ENCODE peak calls at places on chromosomes 2 and 18, in nine cellular contexts. K is left ventricle myocardium inferior, X is fibroblast of the aortic adventitia, J is uterus, B is choroid plexus epithelial cell, E is kidney epithelial cell, W is fibroblast of lung, C is fibroblast of pulmonary artery, P is BJ. F is an unnamed sample.
A peak's percentile ranks its signal among the peaks of the same experiment; 100 is the strongest.

GRCh38 chr18:48973731-48974130 is 23.0 kb upstream of the SMAD7 start:
- DNase-seq in K (no peak), X (no peak), J (no peak), B (no peak), E (no peak), W (peak; percentile 33), C (no peak), P (no peak), F (no peak)

GRCh38 chr2:130957920-130958319 is 121.2 kb downstream of the ARHGEF4 start:
- DNase-seq in K (no peak), X (no peak), J (no peak), B (no peak), E (no peak), W (no peak), C (no peak), P (no peak), F (no peak)

GRCh38 chr2:241728627-241729026 is 5.8 kb upstream of the D2HGDH start:
- DNase-seq in K (peak; percentile 80), X (no peak), J (peak; percentile 59), B (no peak), E (no peak), W (no peak), C (no peak), P (no peak), F (peak; percentile 67)

GRCh38 chr2:186827862-186828492 is 21.0 kb downstream of the ZSWIM2 start:
- DNase-seq in K (no peak), X (no peak), J (no peak), B (no peak), E (no peak), W (no peak), C (no peak), P (no peak), F (no peak)

GRCh38 chr18:79681484-79682387 is 2.1 kb downstream of the CTDP1 start:
- DNase-seq in K (no peak), X (no peak), J (no peak), B (peak; percentile 7), E (no peak), W (no peak), C (no peak), P (no peak), F (no peak)

GRCh38 chr2:147013696-147014392 is 831.0 kb upstream of the ACVR2A start:
- DNase-seq in K (no peak), X (no peak), J (no peak), B (no peak), E (no peak), W (no peak), C (no peak), P (no peak), F (no peak)

GRCh38 chr18:24051256-24051947 is 36.8 kb downstream of the TTC39C start:
- DNase-seq in K (no peak), X (peak; percentile 44), J (no peak), B (peak; percentile 49), E (no peak), W (peak; percentile 68), C (peak; percentile 22), P (no peak), F (no peak)

GRCh38 chr2:206275274-206276160 is 1.1 kb downstream of the ZDBF2 start:
- DNase-seq in K (no peak), X (peak; percentile 64), J (no peak), B (peak; percentile 63), E (no peak), W (peak; percentile 49), C (peak; percentile 79), P (no peak), F (no peak)

GRCh38 chr2:209141818-209142217 is 282.0 kb upstream of the MAP2 start:
- DNase-seq in K (no peak), X (no peak), J (no peak), B (no peak), E (no peak), W (no peak), C (no peak), P (no peak), F (no peak)

GRCh38 chr2:233811087-233811486 is 33.0 kb downstream of the MROH2A start:
- DNase-seq in K (no peak), X (no peak), J (no peak), B (no peak), E (no peak), W (no peak), C (no peak), P (no peak), F (no peak)

GRCh38 chr2:159484537-159484936 is 131.8 kb downstream of the BAZ2B start:
- DNase-seq in K (no peak), X (no peak), J (no peak), B (no peak), E (no peak), W (no peak), C (no peak), P (no peak), F (no peak)

GRCh38 chr2:176188969-176189665 is 649 bp downstream of the HOXD1 start:
- DNase-seq in K (no peak), X (no peak), J (no peak), B (no peak), E (no peak), W (no peak), C (no peak), P (no peak), F (no peak)
- H3K4me3 ChIP-seq in K (peak overlapping the region; percentile 67), X (no peak overlapping the region), J (peak overlapping the region; percentile 82), B (no peak overlapping the region), E (peak overlapping the region; percentile 82), W (no peak overlapping the region), C (no peak overlapping the region), P (no peak overlapping the region), F (peak overlapping the region; percentile 50)

GRCh38 chr18:29711931-29712330 is 1330.6 kb downstream of the DSC3 start:
- DNase-seq in K (no peak), X (no peak), J (no peak), B (no peak), E (no peak), W (no peak), C (no peak), P (no peak), F (no peak)
- TF ChIP-seq CTCF in K (no peak), X (no peak), J (no peak), B (no peak), E (no peak), W (no peak), C (no peak), P (no peak), F (no peak)

DNA sequence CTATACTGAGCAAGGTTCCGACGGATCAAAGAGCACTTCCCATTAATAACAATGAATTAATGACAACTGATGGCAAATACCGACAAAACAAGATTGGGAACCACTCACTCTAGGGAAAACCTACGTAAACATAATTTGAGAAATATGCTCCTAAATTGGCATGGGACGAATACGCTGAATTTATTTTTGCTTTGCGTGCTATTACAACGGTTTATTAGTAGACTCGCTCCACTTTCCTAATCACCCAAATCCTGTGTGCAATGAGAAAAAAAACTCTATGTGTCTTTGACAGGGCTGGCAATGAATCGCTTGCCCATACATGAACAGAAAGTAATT is 536 bp upstream of the SLC25A12 start:
- DNase-seq in K (no peak), X (no peak), J (no peak), B (no peak), E (no peak), W (no peak), C (no peak), P (no peak), F (no peak)
- H3K4me3 ChIP-seq in K (peak overlapping the region; percentile 96), X (peak overlapping the region; percentile 95), J (peak overlapping the region; percentile 77), B (peak overlapping the region; percentile 72), E (peak overlapping the region; percentile 73), W (peak overlapping the region; percentile 76), C (peak overlapping the region; percentile 80), P (peak overlapping the region; percentile 60), F (peak overlapping the region; percentile 78)

GRCh38 chr2:201779996-201780673 is 598 bp downstream of the ALS2 start:
- DNase-seq in K (no peak), X (peak; percentile 25), J (no peak), B (peak; percentile 30), E (no peak), W (no peak), C (peak; percentile 26), P (no peak), F (no peak)
- TF ChIP-seq CTCF in K (peak; percentile 11), X (no peak), J (no peak), B (no peak), E (no peak), W (no peak), C (no peak), P (no peak), F (no peak)

DNA sequence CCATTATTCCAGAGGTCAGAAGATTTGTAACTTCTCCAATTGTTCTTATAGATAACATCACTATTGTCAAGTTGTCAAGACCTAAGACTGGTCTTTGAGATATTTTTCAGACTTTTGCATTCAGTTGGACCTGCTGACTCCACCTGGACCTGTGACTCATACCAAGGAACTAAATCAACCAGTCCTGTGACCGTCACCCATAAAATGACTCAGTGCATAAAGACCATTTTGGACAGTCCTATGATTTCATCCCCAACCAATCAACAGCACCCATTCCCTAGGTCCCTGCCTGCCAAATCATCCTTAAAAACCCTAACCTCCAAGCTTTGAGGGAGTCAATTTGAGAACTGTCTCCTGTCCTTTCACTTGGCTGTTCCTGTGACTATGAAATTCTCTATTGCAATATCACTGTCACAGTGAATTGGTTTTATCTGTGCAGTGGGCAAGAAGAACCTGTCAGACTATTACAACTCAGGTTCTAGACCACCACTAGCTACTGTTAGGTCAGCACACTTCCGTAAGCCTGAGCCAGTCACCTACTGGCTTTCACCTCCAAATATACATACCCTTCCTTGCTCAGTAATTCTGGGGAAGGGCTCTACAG is 17.1 kb downstream of the DPP4 start:
- DNase-seq in K (no peak), X (no peak), J (no peak), B (no peak), E (no peak), W (no peak), C (no peak), P (no peak), F (no peak)
- H3K4me3 ChIP-seq in K (no peak overlapping the region), X (no peak overlapping the region), J (no peak overlapping the region), B (no peak overlapping the region), E (no peak overlapping the region), W (no peak overlapping the region), C (no peak overlapping the region), P (no peak overlapping the region), F (no peak overlapping the region)

DNA sequence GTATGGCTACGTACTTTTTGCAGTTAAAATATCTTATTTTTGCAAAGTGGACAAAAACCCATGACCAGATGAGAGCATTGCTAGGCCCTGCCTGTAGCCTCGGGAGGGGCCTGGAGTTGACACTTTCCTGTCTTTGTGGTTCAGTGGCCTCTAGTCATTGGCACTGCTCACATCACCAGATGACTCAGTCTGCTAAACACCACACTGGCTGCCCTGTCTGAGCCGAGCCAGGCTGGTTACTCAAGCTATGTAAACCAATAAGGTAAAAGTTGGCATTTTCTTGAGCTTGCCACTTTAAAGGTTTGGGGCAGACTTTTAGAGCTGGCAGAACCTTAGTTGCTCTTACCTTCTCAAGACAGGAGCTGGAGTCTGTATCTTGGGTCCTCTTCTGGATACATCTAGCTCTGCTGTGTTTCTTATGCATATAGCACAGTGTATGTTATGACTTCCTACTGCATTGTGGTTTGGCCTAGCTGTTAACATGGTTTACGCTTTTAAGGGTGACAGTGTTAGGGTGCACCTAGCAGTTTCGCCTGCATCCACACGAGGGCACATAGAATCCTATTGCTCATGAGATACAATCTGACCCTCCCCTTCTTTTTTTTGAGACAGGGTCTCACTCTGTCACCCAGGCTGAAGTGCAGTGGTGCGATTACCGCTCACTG is 76.4 kb downstream of the AP1S3 start:
- DNase-seq in K (no peak), X (peak; percentile 65), J (no peak), B (peak; percentile 61), E (peak; percentile 92), W (peak; percentile 77), C (peak; percentile 68), P (peak; percentile 41), F (no peak)
- TF ChIP-seq CTCF in K (no peak), X (peak; percentile 5), J (no peak), B (peak; percentile 42), E (peak; percentile 28), W (peak; percentile 28), C (peak; percentile 14), P (no peak), F (no peak)

F was measured in dorsolateral prefrontal cortex.